ENCODE peak calls at places on chromosome 1, in four cellular contexts. K is GDM1, Y is thoracic aorta, V is activated T-helper 1 cell treated with Interleukin-2 at 50 U/mL for 16 hours. G is an unnamed sample.

GRCh38 chr1:222815367-222815765 is 527 bp downstream of the DISP1 start:
- DNase-seq in V (no peak), Y (peak), K (no peak), G (peak)

GRCh38 chr1:112358798-112359408 is 37.1 kb upstream of the CTTNBP2NL start:
- DNase-seq in V (peak), Y (peak), K (peak), G (peak)

GRCh38 chr1:111032295-111032897 is 68.7 kb upstream of the LRIF1 start:
- DNase-seq in Y (no peak), V (no peak), K (peak), G (no peak)

GRCh38 chr1:905811-906531 is 17.8 kb upstream of the SAMD11 start:
- DNase-seq in Y (no peak), V (no peak), K (no peak), G (no peak)

GRCh38 chr1:171817511-171818265 is 23.6 kb upstream of the DNM3 start:
- DNase-seq in K (no peak), V (no peak), Y (no peak), G (peak)

GRCh38 chr1:40722622-40723021 is 31.1 kb downstream of the NFYC start:
- DNase-seq in Y (no peak), K (no peak), V (no peak), G (no peak)

GRCh38 chr1:226733876-226734414 is 5.1 kb downstream of the ITPKB start:
- DNase-seq in Y (no peak), K (no peak), V (no peak), G (no peak)

GRCh38 chr1:1895050-1895398 is 4.1 kb upstream of the GNB1 start:
- DNase-seq in K (no peak), V (no peak), Y (no peak), G (no peak)

GRCh38 chr1:226603030-226603960 is 54.7 kb downstream of the STUM start:
- DNase-seq in V (no peak), K (no peak), Y (no peak), G (no peak)

GRCh38 chr1:180881806-180882509 is 30.7 kb upstream of the KIAA1614 start:
- DNase-seq in Y (no peak), K (peak), V (no peak), G (no peak)